ENCODE peak calls at places on chromosome 2, in four cellular contexts. L, I, Z and T are unnamed samples.

GRCh38 chr2:170339324-170339723 is 161.4 kb downstream of the MYO3B start:
- DNase-seq in Z (no peak), L (no peak), I (no peak), T (no peak)

GRCh38 chr2:48558436-48558835 is 28.5 kb downstream of the STON1 start:
- DNase-seq in L (no peak), I (no peak), Z (no peak), T (no peak)

GRCh38 chr2:85681354-85681728 is 12.8 kb upstream of the GNLY start:
- DNase-seq in I (no peak), L (no peak), Z (no peak), T (no peak)

GRCh38 chr2:199414465-199414864 is 43.3 kb downstream of the SATB2 start:
- DNase-seq in L (no peak), Z (no peak), I (no peak), T (no peak)

GRCh38 chr2:233065954-233066470 is 5.9 kb downstream of the INPP5D start:
- DNase-seq in L (no peak), Z (no peak), I (no peak), T (no peak)

GRCh38 chr2:112799291-112799975 is 15.1 kb upstream of the IL1A start:
- DNase-seq in I (no peak), Z (no peak), L (no peak), T (no peak)

GRCh38 chr2:28356095-28356911 is 36.4 kb upstream of the FOSL2 start:
- DNase-seq in I (peak; percentile 38), L (no peak), Z (peak; percentile 63), T (no peak)

GRCh38 chr2:25794544-25795276 is 83.6 kb downstream of the ASXL2 start:
- DNase-seq in I (no peak), L (peak; percentile 16), Z (no peak), T (no peak)

GRCh38 chr2:239730897-239731296 is 294.2 kb downstream of the NDUFA10 start:
- DNase-seq in L (no peak), I (no peak), Z (no peak), T (no peak)

GRCh38 chr2:79715328-79715727 is 202.5 kb downstream of the CTNNA2 start:
- DNase-seq in L (no peak), I (no peak), Z (no peak), T (no peak)

GRCh38 chr2:113216891-113217454 is 43.2 kb downstream of the PSD4 start:
- DNase-seq in L (no peak), Z (no peak), I (no peak), T (no peak)

GRCh38 chr2:192741889-192742288 is 547.2 kb upstream of the TMEFF2 start:
- DNase-seq in Z (no peak), L (no peak), I (peak; percentile 18), T (peak; percentile 29)

GRCh38 chr2:163662141-163662780 is 73.5 kb downstream of the FIGN start:
- DNase-seq in I (no peak), L (no peak), Z (no peak), T (no peak)

GRCh38 chr2:178846458-178846802 is 39.2 kb upstream of the TTN start:
- DNase-seq in I (no peak), L (no peak), Z (no peak), T (no peak)

GRCh38 chr2:71747573-71747972 is 294.2 kb downstream of the DYSF start:
- DNase-seq in Z (no peak), L (no peak), I (no peak), T (no peak)

GRCh38 chr2:11357428-11357972 is 13.1 kb upstream of the ROCK2 start:
- DNase-seq in L (no peak), Z (no peak), I (no peak), T (peak; percentile 100)

GRCh38 chr2:85400951-85401805 is 9.0 kb downstream of the CAPG start:
- DNase-seq in Z (no peak), L (no peak), I (no peak), T (no peak)

GRCh38 chr2:46328316-46328715 is 31.1 kb downstream of the EPAS1 start:
- DNase-seq in L (no peak), Z (no peak), I (no peak), T (no peak)

GRCh38 chr2:43542285-43542933 is 53.4 kb downstream of the THADA start:
- DNase-seq in Z (peak; percentile 20), L (no peak), I (peak; percentile 55), T (peak; percentile 54)

GRCh38 chr2:10414000-10414451 is 34.1 kb downstream of the ODC1 start:
- DNase-seq in Z (no peak), L (no peak), I (no peak), T (no peak)

GRCh38 chr2:68031546-68032160 is 31.2 kb downstream of the C1D start:
- DNase-seq in I (peak; percentile 57), L (peak; percentile 12), Z (peak; percentile 38), T (peak; percentile 64)

GRCh38 chr2:21501344-21502027 is 377.7 kb downstream of the TDRD15 start:
- DNase-seq in I (no peak), L (no peak), Z (no peak), T (no peak)

GRCh38 chr2:105184420-105184819 is 57.1 kb upstream of the GPR45 start:
- DNase-seq in I (no peak), L (no peak), Z (no peak), T (peak; percentile 29)

DNA sequence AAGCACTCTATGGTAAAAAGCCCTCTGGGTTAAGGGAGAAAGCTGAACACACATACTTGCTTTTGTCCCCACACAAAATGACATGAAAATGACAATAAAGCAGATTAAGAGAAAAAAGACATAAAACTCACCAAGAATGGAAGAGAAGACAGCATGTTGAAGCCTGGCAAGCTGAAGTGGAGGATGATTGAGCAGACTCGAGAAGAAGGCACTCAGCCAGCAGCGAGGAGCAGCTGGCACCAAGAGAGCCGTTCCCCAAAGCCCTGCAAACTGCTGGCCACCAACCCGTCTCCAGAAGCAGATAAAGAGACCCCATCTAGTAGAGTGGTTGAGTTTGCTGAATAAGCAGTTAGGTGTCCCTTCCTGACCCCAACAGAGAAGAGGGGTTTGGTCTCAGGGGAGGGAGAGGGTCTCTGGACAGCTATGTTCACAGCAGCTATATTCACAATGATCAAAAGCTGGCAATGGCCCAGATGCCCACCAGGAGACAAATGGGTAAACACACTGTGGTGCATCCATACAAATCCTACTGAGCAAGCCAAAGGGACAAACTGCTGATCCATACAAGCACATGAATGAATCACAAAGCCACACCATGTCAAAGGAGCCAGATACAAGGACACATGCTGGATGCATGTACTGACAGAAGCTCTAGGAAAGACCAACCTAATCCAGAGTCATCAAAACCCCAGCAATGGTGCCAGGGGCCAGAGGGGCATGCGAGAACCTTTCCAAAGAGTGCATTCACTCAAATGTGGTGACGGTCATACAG is 36.9 kb downstream of the FAM168B start:
- DNase-seq in I (no peak), L (no peak), Z (no peak), T (no peak)
- TF ChIP-seq ESRRA in I (no peak), L (no peak), Z (no peak), T (no peak)

GRCh38 chr2:96884299-96885156 is 14.6 kb upstream of the SEMA4C start:
- DNase-seq in I (no peak), Z (no peak), L (no peak), T (no peak)
- TF ChIP-seq RFX5 in I (no peak), Z (no peak), L (no peak), T (no peak)

GRCh38 chr2:196927318-196928225 is 1.1 kb upstream of the PGAP1 start:
- DNase-seq in Z (no peak), L (no peak), I (peak; percentile 29), T (peak; percentile 57)
- TF ChIP-seq ESRRA in Z (no peak), L (no peak), I (no peak), T (no peak)

DNA sequence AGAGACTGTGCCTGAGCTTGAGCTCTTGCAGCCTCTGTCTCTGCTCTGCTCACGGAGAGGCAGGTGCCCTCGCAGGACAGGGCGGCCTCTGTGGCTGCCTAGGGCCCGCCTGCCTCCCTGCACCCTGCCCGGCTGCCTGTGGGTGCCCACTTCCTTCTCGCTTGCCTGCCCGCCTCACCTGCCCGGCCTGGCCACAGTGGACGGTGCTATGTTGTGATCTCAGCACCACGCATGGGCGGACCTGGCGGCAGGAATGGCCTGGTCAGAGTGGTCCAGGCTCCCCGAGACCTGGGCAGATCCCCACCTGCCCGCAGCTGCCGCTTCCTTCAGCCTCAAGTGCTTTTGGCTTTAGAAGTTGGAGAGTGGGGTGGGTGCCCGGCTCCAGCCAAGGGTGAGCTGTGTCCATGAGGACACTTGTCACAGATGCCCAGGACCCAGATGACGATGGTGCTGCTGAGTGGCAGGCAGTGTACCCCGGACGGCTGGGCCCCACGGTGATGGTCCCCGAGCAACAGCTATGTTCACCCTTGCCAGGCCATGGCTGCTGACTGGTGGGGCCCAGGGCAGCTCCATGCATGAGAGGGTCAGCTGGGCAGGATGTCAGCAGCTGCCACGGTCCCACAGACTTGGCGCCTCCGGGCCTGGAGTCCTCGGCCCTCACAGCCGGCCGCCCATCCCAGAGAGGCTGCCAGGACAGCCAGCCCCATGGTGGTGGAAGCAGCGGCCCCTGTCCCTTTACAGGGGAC is 25.3 kb downstream of the RTP5 start:
- DNase-seq in I (no peak), L (no peak), Z (no peak), T (no peak)
- TF ChIP-seq RFX5 in I (no peak), L (no peak), Z (no peak), T (no peak)

DNA sequence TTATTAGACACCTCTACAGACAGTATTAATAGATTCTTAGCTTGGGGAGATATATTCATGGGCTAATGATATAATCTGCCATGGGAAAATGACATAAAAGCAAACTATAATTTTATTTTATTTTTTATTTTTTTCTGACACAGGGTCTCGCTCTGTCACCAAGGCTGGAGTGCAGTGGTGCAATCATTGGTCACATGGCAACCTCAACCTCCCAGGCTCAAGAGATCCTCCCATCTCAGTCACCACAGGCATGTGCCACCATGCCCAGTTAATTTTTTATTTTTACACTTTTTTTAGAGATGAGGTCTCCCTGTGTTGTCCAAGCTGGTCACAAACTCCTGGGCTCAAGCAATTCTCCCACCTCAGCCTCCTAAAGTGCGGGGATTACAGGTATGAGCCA is 39.3 kb downstream of the RTN4 start:
- DNase-seq in I (peak; percentile 37), L (no peak), Z (no peak), T (peak; percentile 28)
- TF ChIP-seq ESRRA in I (no peak), L (no peak), Z (no peak), T (no peak)

GRCh38 chr2:175414872-175415487 is 233.5 kb upstream of the ATP5MC3 start:
- DNase-seq in I (peak; percentile 59), L (no peak), Z (peak; percentile 43), T (peak; percentile 55)

GRCh38 chr2:175418224-175418843 is 236.8 kb upstream of the ATP5MC3 start:
- DNase-seq in L (no peak), Z (no peak), I (no peak), T (no peak)
- TF ChIP-seq RFX5 in L (no peak), Z (no peak), I (no peak), T (no peak)

GRCh38 chr2:181153886-181154285 is 173.5 kb downstream of the UBE2E3 start:
- DNase-seq in L (no peak), I (no peak), Z (no peak), T (no peak)
- TF ChIP-seq ESRRA in L (no peak), I (no peak), Z (no peak), T (no peak)